ENCODE peak calls at places on chromosomes 7 and 10, in four cellular contexts. N is HepG2, Y is H1, R is GM12878. L is an unnamed sample.

GRCh38 chr10:88833722-88834121 is 17.9 kb downstream of the ANKRD22 start:
- DNase-seq in N (no peak), Y (no peak), R (no peak), L (no peak)

GRCh38 chr7:145665499-145666258 is 450.9 kb upstream of the CNTNAP2 start:
- DNase-seq in N (no peak), Y (no peak), R (no peak), L (no peak)

GRCh38 chr10:21634599-21635365 is 100.8 kb downstream of the MLLT10 start:
- DNase-seq in N (no peak), Y (no peak), R (no peak), L (no peak)

GRCh38 chr10:112360308-112361270 is 13.3 kb upstream of the ACSL5 start:
- DNase-seq in N (no peak), Y (no peak), R (no peak), L (no peak)

GRCh38 chr10:113753020-113753692 is 1.7 kb downstream of the PLEKHS1 start:
- DNase-seq in N (no peak), Y (no peak), R (no peak), L (no peak)

GRCh38 chr7:130352335-130353074 is 7.9 kb downstream of the CPA5 start:
- DNase-seq in N (no peak), Y (no peak), R (no peak), L (no peak)

GRCh38 chr10:29634764-29635625 is at the start of gene SVIL:
- DNase-seq in N (peak), Y (no peak), R (no peak), L (no peak)

GRCh38 chr10:71204746-71205145 is 7.6 kb upstream of the UNC5B start:
- DNase-seq in N (no peak), Y (no peak), R (no peak), L (no peak)

GRCh38 chr7:130902755-130903357 is 168.8 kb upstream of the KLF14 start:
- DNase-seq in N (no peak), Y (no peak), R (no peak), L (no peak)

GRCh38 chr10:17141504-17142229 is 12.1 kb upstream of the CUBN start:
- DNase-seq in N (no peak), Y (no peak), R (no peak), L (no peak)

GRCh38 chr7:68063171-68063570 is 1066.5 kb downstream of the TYW1 start:
- DNase-seq in N (no peak), Y (peak), R (no peak), L (no peak)

GRCh38 chr10:67943917-67944316 is 59.5 kb downstream of the SIRT1 start:
- DNase-seq in N (no peak), Y (no peak), R (no peak), L (no peak)

GRCh38 chr7:127726481-127726880 is 74.5 kb downstream of the SND1 start:
- DNase-seq in N (no peak), Y (no peak), R (no peak), L (no peak)

GRCh38 chr10:132724436-132724835 is 61.5 kb downstream of the NKX6-2 start:
- DNase-seq in N (no peak), Y (no peak), R (no peak), L (peak)

GRCh38 chr7:149638566-149639320 is 134.6 kb downstream of the ZNF467 start:
- DNase-seq in N (no peak), Y (no peak), R (no peak), L (no peak)

GRCh38 chr10:112343056-112343806 is 30.7 kb upstream of the ACSL5 start:
- DNase-seq in N (no peak), Y (no peak), R (no peak), L (no peak)

GRCh38 chr7:142240546-142240945 is 17.3 kb downstream of the PRSS58 start:
- DNase-seq in N (no peak), Y (no peak), R (no peak), L (no peak)

GRCh38 chr10:121608669-121609190 is 10.5 kb upstream of the FGFR2 start:
- DNase-seq in N (peak), Y (peak), R (no peak), L (no peak)

GRCh38 chr7:110001254-110001938 is 1089.5 kb upstream of the LRRN3 start:
- DNase-seq in N (no peak), Y (no peak), R (no peak), L (no peak)

GRCh38 chr7:1460757-1461639 is 1.7 kb upstream of the MICALL2 start:
- DNase-seq in N (peak), Y (no peak), R (no peak), L (peak)

GRCh38 chr7:95609277-95609971 is 13.1 kb upstream of the PDK4 start:
- DNase-seq in N (peak), Y (no peak), R (no peak), L (no peak)

GRCh38 chr10:84493951-84494848 is 165.8 kb downstream of the CCSER2 start:
- DNase-seq in N (no peak), Y (no peak), R (no peak), L (no peak)

GRCh38 chr7:138935438-138936079 is 45.6 kb downstream of the KIAA1549 start:
- DNase-seq in N (no peak), Y (peak), R (no peak), L (no peak)
- TF ChIP-seq GABPA in N (no peak), Y (no peak), R (no peak), L (no peak)

GRCh38 chr10:95907454-95908253 is at the start of gene CC2D2B:
- DNase-seq in N (peak), Y (peak), R (peak), L (peak)
- TF ChIP-seq POLR2AphosphoS5 in N (peak), Y (peak), R (no peak), L (peak)

GRCh38 chr7:132508724-132509348 is 67.4 kb downstream of the PLXNA4 start:
- DNase-seq in N (no peak), Y (no peak), R (no peak), L (no peak)
- TF ChIP-seq GABPA in N (no peak), Y (no peak), R (no peak), L (no peak)

GRCh38 chr7:27170494-27170811 is 3.7 kb downstream of the HOXA10 start:
- DNase-seq in N (no peak), Y (peak), R (no peak), L (no peak)

GRCh38 chr7:27172823-27173411 is 1.2 kb downstream of the HOXA10 start:
- DNase-seq in N (no peak), Y (peak), R (no peak), L (no peak)

GRCh38 chr7:27172388-27172774 is 1.7 kb downstream of the HOXA10 start:
- DNase-seq in N (no peak), Y (peak), R (no peak), L (no peak)

GRCh38 chr7:27170936-27171635 is 3.0 kb downstream of the HOXA10 start:
- DNase-seq in N (peak), Y (peak), R (no peak), L (no peak)

DNA sequence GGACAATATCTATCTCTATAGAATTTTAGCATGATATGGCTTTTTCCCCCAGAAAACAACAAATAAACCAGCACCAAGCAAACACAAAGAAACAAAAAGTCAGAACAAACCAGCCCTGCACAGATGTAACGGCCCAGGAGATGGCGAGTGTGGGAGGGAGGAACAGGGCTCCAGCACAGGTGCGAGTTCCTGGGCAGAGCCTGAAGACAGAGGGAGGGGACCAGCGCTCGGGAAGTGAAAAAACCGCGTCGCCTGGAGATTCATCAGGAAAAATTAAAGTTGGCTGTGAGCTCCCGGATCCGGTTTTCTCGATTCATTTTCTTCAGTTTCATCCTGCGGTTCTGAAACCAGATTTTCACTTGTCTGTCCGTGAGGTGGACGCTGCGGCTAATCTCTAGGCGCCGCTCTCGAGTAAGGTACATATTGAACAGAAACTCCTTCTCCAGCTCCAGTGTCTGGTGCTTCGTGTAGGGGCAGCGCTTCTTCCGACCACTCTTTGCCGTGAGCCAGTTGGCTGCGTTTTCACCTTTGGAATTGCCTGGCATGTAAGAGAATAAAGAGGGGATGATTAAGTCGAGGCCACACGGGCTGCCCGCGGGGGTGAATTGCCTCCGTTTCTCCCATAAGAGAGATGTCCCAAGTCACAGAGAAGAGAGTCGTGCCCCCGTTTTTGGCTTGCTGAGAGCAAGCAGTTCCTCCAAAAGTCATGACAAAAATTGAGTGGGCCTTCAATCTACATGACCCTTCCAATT is 2.3 kb downstream of the HOXA10 start:
- DNase-seq in N (no peak), Y (peak), R (no peak), L (no peak)
- TF ChIP-seq POLR2AphosphoS5 in N (no peak), Y (no peak), R (no peak), L (no peak)

DNA sequence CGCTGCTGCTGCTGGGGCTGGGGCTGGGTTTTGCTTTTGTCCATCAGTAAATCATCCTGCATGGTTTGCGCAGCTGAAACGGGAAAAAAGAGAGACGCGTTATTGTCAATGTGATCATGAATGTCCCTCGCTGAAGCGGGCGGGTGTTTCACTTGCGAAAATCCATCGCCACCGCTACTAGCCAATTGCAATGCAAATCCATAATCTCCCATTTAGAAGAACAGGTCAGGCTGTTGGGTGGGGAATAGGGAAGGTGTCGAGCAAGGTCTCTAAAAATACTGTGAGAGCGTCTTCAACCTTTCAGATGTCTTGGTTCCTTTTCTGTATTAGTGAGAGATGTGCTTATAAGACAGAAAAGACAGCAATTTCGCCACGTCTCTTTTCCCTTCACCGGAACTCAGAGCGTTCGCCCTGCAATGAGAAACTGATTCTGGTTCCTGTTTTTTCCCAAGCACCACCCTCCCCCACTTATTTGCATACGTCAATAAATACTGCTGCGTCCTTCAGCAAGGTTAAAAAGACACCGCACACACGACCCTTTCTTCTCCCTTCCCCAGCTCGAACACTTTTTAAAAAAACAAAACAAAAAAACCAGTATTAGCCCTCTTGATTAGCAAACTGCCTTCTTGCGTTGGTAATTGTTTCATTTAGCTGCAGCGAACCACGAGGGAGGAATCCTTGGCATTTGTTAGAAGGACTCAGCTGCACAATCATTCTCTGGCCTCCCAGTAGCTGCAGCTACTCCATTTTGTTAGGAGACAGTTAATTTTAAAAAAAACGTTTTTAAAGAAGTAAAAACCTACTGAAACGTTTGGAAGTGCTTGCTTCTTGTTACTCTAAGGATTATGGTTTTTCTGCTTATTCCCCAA is 50.4 kb downstream of the CPEB3 start:
- DNase-seq in N (peak), Y (peak), R (peak), L (peak)
- TF ChIP-seq GABPA in N (peak), Y (peak), R (no peak), L (no peak)

GRCh38 chr7:21868647-21868896 is 77.1 kb downstream of the CDCA7L start:
- DNase-seq in N (no peak), Y (no peak), R (no peak), L (no peak)
- TF ChIP-seq POLR2AphosphoS5 in N (no peak), Y (no peak), R (no peak), L (no peak)

GRCh38 chr10:35011771-35012191 is 78.4 kb downstream of the CUL2 start:
- DNase-seq in N (no peak), Y (no peak), R (no peak), L (no peak)
- TF ChIP-seq GABPA in N (no peak), Y (no peak), R (no peak), L (no peak)

GRCh38 chr7:157018997-157019591 is 8.6 kb upstream of the MNX1 start:
- DNase-seq in N (no peak), Y (peak), R (no peak), L (no peak)
- TF ChIP-seq POLR2AphosphoS5 in N (no peak), Y (no peak), R (no peak), L (no peak)

GRCh38 chr7:50209461-50210161 is 94.9 kb upstream of the IKZF1 start:
- DNase-seq in N (no peak), Y (no peak), R (no peak), L (no peak)
- TF ChIP-seq GABPA in N (no peak), Y (no peak), R (no peak), L (no peak)

L was measured in HL-60.